ENCODE peak calls at places on chromosome 20, in eight cellular contexts. B is AG04449, L is uterus, M is upper lobe of right lung, I is posterior cingulate gyrus, Z is D341Med, K is keratinocyte, X is NT2/D1. Y is an unnamed sample.

GRCh38 chr20:36856196-36856595 is 19.7 kb upstream of the TLDC2 start:
- DNase-seq in B (no peak), L (no peak), M (no peak), I (no peak), Z (no peak), K (no peak), X (no peak), Y (no peak)

GRCh38 chr20:25195962-25196700 is 619 bp downstream of the ENTPD6 start:
- DNase-seq in B (no peak), L (no peak), M (no peak), I (peak; percentile 29), Z (peak; percentile 53), K (no peak), X (no peak), Y (no peak)

GRCh38 chr20:35992713-35993335 is 24.4 kb downstream of the CNBD2 start:
- DNase-seq in B (no peak), L (peak; percentile 40), M (no peak), I (peak; percentile 36), Z (peak; percentile 87), K (no peak), X (no peak), Y (peak; percentile 80)

GRCh38 chr20:53918949-53919361 is 151.4 kb downstream of the BCAS1 start:
- DNase-seq in B (no peak), L (no peak), M (no peak), I (no peak), Z (peak; percentile 64), K (no peak), X (peak; percentile 83), Y (no peak)

GRCh38 chr20:24934101-24934661 is 14.9 kb upstream of the CST7 start:
- DNase-seq in B (no peak), L (no peak), M (peak; percentile 48), I (no peak), Z (no peak), K (no peak), X (no peak), Y (no peak)

GRCh38 chr20:21653628-21654027 is 51.8 kb upstream of the PAX1 start:
- DNase-seq in B (no peak), L (no peak), M (no peak), I (no peak), Z (no peak), K (no peak), X (no peak), Y (no peak)

GRCh38 chr20:62918830-62919229 is 7.5 kb downstream of the DIDO1 start:
- DNase-seq in B (no peak), L (no peak), M (no peak), I (no peak), Z (no peak), K (no peak), X (no peak), Y (no peak)

GRCh38 chr20:49151437-49151836 is 36.7 kb downstream of the STAU1 start:
- DNase-seq in B (no peak), L (no peak), M (no peak), I (no peak), Z (no peak), K (no peak), X (no peak), Y (no peak)

GRCh38 chr20:9161308-9161707 is 92.4 kb downstream of the PLCB4 start:
- DNase-seq in B (no peak), L (no peak), M (no peak), I (no peak), Z (no peak), K (no peak), X (no peak), Y (no peak)

GRCh38 chr20:2799271-2799670 is 1.2 kb downstream of the CPXM1 start:
- DNase-seq in B (no peak), L (no peak), M (no peak), I (no peak), Z (no peak), K (no peak), X (no peak), Y (peak; percentile 45)

GRCh38 chr20:13220857-13221297 is at the start of gene ISM1:
- DNase-seq in B (no peak), L (no peak), M (peak; percentile 66), I (no peak), Z (peak; percentile 73), K (no peak), X (no peak), Y (peak; percentile 43)

GRCh38 chr20:12896180-12896579 is 112.6 kb upstream of the SPTLC3 start:
- DNase-seq in B (no peak), L (no peak), M (no peak), I (no peak), Z (no peak), K (no peak), X (no peak), Y (no peak)